ENCODE peak calls at places on chromosomes 6 and 20, in four cellular contexts. V is H54, J is PC-3, A is GM23338. Y is an unnamed sample.

GRCh38 chr6:66361886-66362285 is 654.9 kb upstream of the EYS start:
- DNase-seq in V (no peak), J (no peak), A (no peak), Y (no peak)

GRCh38 chr20:50711113-50711825 is 19.9 kb upstream of the RIPOR3 start:
- DNase-seq in V (no peak), J (peak; percentile 58), A (no peak), Y (no peak)

GRCh38 chr6:45327956-45328522 is at the start of gene RUNX2:
- DNase-seq in V (no peak), J (peak; percentile 59), A (peak; percentile 28), Y (peak; percentile 84)

GRCh38 chr20:46207031-46207549 is 89.0 kb downstream of the CD40 start:
- DNase-seq in V (no peak), J (no peak), A (no peak), Y (no peak)

GRCh38 chr6:149169761-149170359 is 147.7 kb upstream of the TAB2 start:
- DNase-seq in V (peak; percentile 51), J (peak; percentile 79), A (no peak), Y (no peak)

GRCh38 chr6:1473166-1473565 is 83.8 kb downstream of the FOXF2 start:
- DNase-seq in V (no peak), J (no peak), A (peak; percentile 25), Y (no peak)

GRCh38 chr20:20303742-20304141 is 64.2 kb upstream of the INSM1 start:
- DNase-seq in V (no peak), J (no peak), A (no peak), Y (no peak)

GRCh38 chr6:152727507-152727906 is 23.1 kb upstream of the VIP start:
- DNase-seq in V (no peak), J (peak; percentile 5), A (peak; percentile 39), Y (no peak)

GRCh38 chr6:138692058-138692977 is 81.3 kb upstream of the CCDC28A start:
- DNase-seq in V (peak; percentile 59), J (peak; percentile 56), A (peak; percentile 65), Y (no peak)

GRCh38 chr6:16548121-16548520 is 213.1 kb downstream of the ATXN1 start:
- DNase-seq in V (no peak), J (peak; percentile 8), A (no peak), Y (no peak)

GRCh38 chr6:111666812-111667211 is 61.1 kb upstream of the TRAF3IP2 start:
- DNase-seq in V (no peak), J (no peak), A (no peak), Y (no peak)